ENCODE peak calls at places on chromosome 7, in seven cellular contexts. G is HepG2, Z is K562, H is GM12891, O is SK-N-SH, N is GM12878, I is H1. Y is an unnamed sample.

GRCh38 chr7:96084880-96085551 is 236.9 kb downstream of the SLC25A13 start:
- DNase-seq in G (no peak), Z (no peak), H (no peak), O (no peak), N (no peak), I (no peak), Y (no peak)

GRCh38 chr7:85733163-85733915 is 546.5 kb upstream of the SEMA3D start:
- DNase-seq in G (no peak), Z (no peak), H (no peak), O (no peak), N (no peak), I (no peak), Y (no peak)

GRCh38 chr7:120825152-120825551 is 32.8 kb downstream of the TSPAN12 start:
- DNase-seq in G (no peak), Z (no peak), H (no peak), O (no peak), N (no peak), I (no peak), Y (no peak)

GRCh38 chr7:153550173-153550572 is 502.0 kb upstream of the DPP6 start:
- DNase-seq in G (no peak), Z (no peak), H (no peak), O (no peak), N (no peak), I (no peak), Y (no peak)

GRCh38 chr7:3439333-3440030 is 138.4 kb downstream of the SDK1 start:
- DNase-seq in G (no peak), Z (no peak), H (no peak), O (no peak), N (no peak), I (no peak), Y (no peak)

GRCh38 chr7:46559194-46559576 is 638.1 kb upstream of the IGFBP3 start:
- DNase-seq in G (no peak), Z (no peak), H (no peak), O (no peak), N (no peak), I (no peak), Y (no peak)

GRCh38 chr7:152751449-152752141 is 8.0 kb upstream of the ACTR3B start:
- DNase-seq in G (no peak), Z (no peak), H (no peak), O (no peak), N (no peak), I (no peak), Y (no peak)

GRCh38 chr7:131999193-131999592 is 442.8 kb upstream of the PODXL start:
- DNase-seq in G (no peak), Z (no peak), H (no peak), O (no peak), N (no peak), I (no peak), Y (no peak)

GRCh38 chr7:26372738-26373137 is 81.1 kb downstream of the SNX10 start:
- DNase-seq in G (no peak), Z (no peak), H (no peak), O (no peak), N (no peak), I (no peak), Y (no peak)

GRCh38 chr7:26368542-26368941 is 76.9 kb downstream of the SNX10 start:
- DNase-seq in G (no peak), Z (no peak), H (no peak), O (no peak), N (no peak), I (no peak), Y (no peak)

GRCh38 chr7:26372211-26372610 is 80.5 kb downstream of the SNX10 start:
- DNase-seq in G (no peak), Z (no peak), H (no peak), O (no peak), N (no peak), I (no peak), Y (no peak)

GRCh38 chr7:26367219-26367711 is 75.6 kb downstream of the SNX10 start:
- DNase-seq in G (no peak), Z (no peak), H (no peak), O (no peak), N (no peak), I (no peak), Y (no peak)

DNA sequence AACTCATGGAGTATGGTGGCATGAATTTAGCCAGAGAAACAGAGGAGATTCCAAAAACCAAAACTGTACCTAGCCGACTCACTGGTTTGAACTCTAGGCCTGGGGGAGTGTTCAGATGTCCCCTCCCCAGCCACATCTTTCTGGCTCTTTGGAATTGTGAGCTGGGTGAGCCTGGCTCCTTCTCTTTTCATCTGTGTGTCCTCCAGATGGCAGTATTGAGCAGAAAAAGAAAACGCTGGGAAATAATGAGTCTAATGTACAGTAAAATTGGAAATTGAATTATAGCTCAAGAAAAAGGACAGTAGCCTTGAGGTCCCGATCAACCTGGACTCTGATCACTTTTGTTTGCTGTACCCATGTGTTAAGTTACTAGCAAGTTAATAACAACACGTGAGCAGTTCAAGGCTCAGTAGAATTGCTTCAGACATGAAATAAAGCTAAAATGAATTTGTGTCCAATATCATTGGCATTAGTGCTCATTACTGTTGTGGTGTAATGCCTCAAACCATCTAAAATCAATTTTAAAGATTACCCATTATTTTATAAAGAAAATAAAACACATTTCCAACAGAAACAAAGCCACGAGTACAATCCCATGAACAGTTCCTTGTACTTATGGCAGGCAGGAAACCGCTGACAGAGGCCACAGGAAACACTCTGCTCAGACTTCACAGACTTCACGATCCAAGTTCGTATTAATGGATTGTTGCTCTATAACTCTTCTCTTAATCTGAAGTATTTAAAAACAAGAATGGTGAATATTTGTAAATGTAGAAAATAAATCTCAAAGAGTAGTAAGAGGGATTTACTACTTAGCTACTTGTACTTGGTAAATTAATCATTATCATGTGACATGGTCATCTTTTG is 78.1 kb downstream of the SNX10 start:
- DNase-seq in G (peak; percentile 36), Z (peak; percentile 72), H (no peak), O (peak; percentile 65), N (no peak), I (no peak), Y (no peak)
- TF ChIP-seq TAF1 in G (no peak), Z (no peak), H (no peak), O (no peak), N (no peak), I (no peak), Y (no peak)

GRCh38 chr7:157961731-157962457 is 625.1 kb downstream of the DNAJB6 start:
- DNase-seq in G (no peak), Z (no peak), H (no peak), O (no peak), N (no peak), I (no peak), Y (no peak)
- TF ChIP-seq TAF1 in G (no peak), Z (no peak), H (no peak), O (no peak), N (no peak), I (no peak), Y (no peak)

DNA sequence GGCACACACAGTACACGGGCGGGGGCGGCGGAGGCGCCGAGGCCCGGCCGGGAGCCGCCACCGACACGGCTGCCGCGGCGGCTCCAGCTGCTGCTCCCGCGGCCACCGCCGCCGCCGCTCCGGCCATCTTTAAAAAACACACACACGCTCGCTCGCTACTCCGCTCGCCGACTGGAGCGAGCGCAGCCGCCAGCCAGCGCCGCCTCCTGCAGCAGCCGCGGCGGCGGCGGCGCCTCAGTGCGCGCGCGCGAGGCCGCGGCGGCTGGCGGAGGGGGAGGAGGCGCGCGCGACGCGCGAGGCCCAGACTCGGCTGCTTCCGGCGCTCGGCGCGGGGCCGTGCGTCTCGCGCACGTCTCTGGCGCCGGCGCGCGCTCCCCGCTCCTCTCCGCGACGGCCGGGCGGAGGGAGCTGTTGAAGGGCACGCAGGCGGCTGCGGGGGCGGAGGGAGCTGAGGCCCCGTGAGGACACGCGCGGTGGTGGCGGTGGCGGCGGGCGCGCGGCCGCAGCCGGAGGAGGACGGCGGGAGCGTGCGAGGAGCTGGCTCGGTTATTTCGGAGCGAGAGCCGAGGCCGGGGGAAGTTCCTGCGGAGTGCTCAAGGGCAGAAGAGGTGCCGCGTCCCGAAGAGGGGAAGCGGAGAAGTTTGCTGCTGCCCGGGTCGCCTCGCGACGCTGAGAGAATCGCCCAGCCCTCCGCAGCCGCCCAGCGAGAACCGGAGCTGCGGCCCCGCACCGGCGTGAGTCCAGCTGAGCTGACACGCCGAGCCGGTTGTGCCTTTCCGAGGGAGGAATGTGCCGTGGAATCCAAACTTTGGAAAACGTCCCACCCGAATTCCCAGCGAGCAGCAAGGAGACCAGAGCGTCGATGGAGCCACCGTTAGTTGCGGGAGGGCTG is at the start of gene KDM7A:
- DNase-seq in G (peak; percentile 81), Z (peak; percentile 98), H (peak; percentile 77), O (peak; percentile 98), N (peak; percentile 25), I (peak; percentile 47), Y (peak; percentile 78)
- TF ChIP-seq TAF1 in G (peak; percentile 51), Z (peak; percentile 86), H (no peak), O (peak; percentile 79), N (no peak), I (peak; percentile 84), Y (no peak)

DNA sequence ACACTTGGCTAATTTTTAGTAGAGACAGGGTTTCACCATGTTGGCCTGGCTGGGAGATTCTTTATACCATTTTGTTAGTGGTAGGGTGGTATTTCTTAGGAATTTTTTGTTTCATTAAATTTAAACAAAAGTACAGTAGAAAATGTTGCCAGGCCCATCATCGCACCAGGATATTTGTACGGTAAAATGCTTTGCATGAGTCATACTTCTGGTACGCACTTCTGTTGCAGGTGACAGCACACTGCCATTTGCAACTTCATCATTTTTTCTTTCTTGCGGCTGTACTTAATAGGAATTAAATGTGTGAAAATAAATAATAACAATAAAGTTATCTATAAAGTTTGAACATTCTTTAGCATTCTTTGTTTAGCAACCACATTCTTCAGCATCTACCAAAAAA is 195.6 kb downstream of the SKAP2 start:
- DNase-seq in G (no peak), Z (no peak), H (no peak), O (no peak), N (no peak), I (no peak), Y (no peak)
- TF ChIP-seq TAF1 in G (no peak), Z (no peak), H (no peak), O (no peak), N (no peak), I (no peak), Y (no peak)

GRCh38 chr7:76131872-76132271 is 69.8 kb upstream of the SRRM3 start:
- DNase-seq in G (no peak), Z (no peak), H (no peak), O (no peak), N (no peak), I (no peak), Y (no peak)

GRCh38 chr7:76126632-76127031 is 75.1 kb upstream of the SRRM3 start:
- DNase-seq in G (no peak), Z (no peak), H (no peak), O (no peak), N (no peak), I (no peak), Y (no peak)

GRCh38 chr7:76125560-76125959 is 76.1 kb upstream of the SRRM3 start:
- DNase-seq in G (no peak), Z (no peak), H (no peak), O (no peak), N (no peak), I (no peak), Y (no peak)

GRCh38 chr7:76129836-76130235 is 71.9 kb upstream of the SRRM3 start:
- DNase-seq in G (no peak), Z (no peak), H (no peak), O (no peak), N (no peak), I (no peak), Y (no peak)

DNA sequence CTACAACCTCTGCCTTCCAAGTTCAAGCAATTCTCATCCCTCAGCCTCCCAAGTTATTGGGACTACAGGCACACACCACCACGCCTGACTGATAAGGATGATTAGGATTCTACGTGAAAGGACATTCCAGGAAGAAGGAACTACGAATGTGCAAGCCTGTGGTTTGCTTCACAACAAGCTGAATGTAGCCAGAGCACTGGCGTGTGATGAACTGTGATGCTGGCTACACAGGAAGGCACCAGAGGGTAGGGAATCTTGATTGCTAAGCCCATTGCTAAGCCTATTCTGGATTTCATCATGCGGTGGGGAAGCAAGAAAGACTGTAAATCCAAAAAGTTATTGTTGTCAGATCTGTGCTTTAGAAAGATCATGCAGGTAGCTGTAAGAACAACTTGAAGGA is 72.3 kb upstream of the SRRM3 start:
- DNase-seq in G (no peak), Z (no peak), H (no peak), O (no peak), N (no peak), I (no peak), Y (no peak)
- TF ChIP-seq TAF1 in G (no peak), Z (no peak), H (no peak), O (no peak), N (no peak), I (no peak), Y (no peak)

Y was measured in GM12892.